ENCODE peak calls at places on chromosome 4, in ten cellular contexts. E is choroid plexus epithelial cell; H is nephron progenitor cell; I is NCI-H748 treated with DMSO at 0.1 percent for 48 hours; W is CD8-positive, alpha-beta T cell; N is T-helper 9 cell; M is foreskin keratinocyte; O is H4; S is aorta; T is HFFc6. B is an unnamed sample.

GRCh38 chr4:10619220-10619619 is 65.3 kb downstream of the CLNK start:
- DNase-seq in E (peak), H (no peak), I (peak), W (no peak), N (no peak), M (no peak), O (peak), S (no peak), T (no peak), B (peak)

GRCh38 chr4:6372649-6373525 is 99.5 kb downstream of the PPP2R2C start:
- DNase-seq in E (peak), H (no peak), I (no peak), W (no peak), N (no peak), M (no peak), O (peak), S (no peak), T (peak), B (peak)

GRCh38 chr4:86934147-86934771 is 552 bp upstream of the AFF1 start:
- DNase-seq in E (peak), H (peak), I (peak), W (no peak), N (no peak), M (no peak), O (no peak), S (no peak), T (no peak), B (peak)

GRCh38 chr4:77203380-77204197 is 46.6 kb downstream of the CCNG2 start:
- DNase-seq in E (peak), H (peak), I (peak), W (peak), N (peak), M (peak), O (peak), S (peak), T (peak), B (no peak)

GRCh38 chr4:84389406-84389805 is 109.7 kb downstream of the NKX6-1 start:
- DNase-seq in E (no peak), H (no peak), I (no peak), W (no peak), N (no peak), M (no peak), O (no peak), S (no peak), T (no peak), B (no peak)

GRCh38 chr4:55993994-55994657 is 45.4 kb downstream of the CEP135 start:
- DNase-seq in E (no peak), H (no peak), I (no peak), W (no peak), N (no peak), M (no peak), O (no peak), S (no peak), T (no peak), B (no peak)

GRCh38 chr4:148780426-148781005 is 338.3 kb upstream of the NR3C2 start:
- DNase-seq in E (no peak), H (no peak), I (no peak), W (no peak), N (no peak), M (no peak), O (peak), S (no peak), T (no peak), B (no peak)

GRCh38 chr4:56979674-56980073 is 978 bp downstream of the POLR2B start:
- DNase-seq in E (peak), H (peak), I (no peak), W (peak), N (peak), M (no peak), O (no peak), S (peak), T (no peak), B (no peak)

GRCh38 chr4:92346289-92346688 is 42.5 kb downstream of the GRID2 start:
- DNase-seq in E (no peak), H (no peak), I (no peak), W (no peak), N (no peak), M (no peak), O (no peak), S (no peak), T (no peak), B (no peak)

GRCh38 chr4:81214518-81215218 is 354 bp downstream of the PRKG2 start:
- DNase-seq in E (peak), H (peak), I (no peak), W (no peak), N (no peak), M (no peak), O (no peak), S (no peak), T (no peak), B (no peak)

GRCh38 chr4:186819357-186820086 is 95.9 kb upstream of the FAT1 start:
- DNase-seq in E (no peak), H (no peak), I (no peak), W (no peak), N (no peak), M (no peak), O (no peak), S (no peak), T (no peak), B (no peak)

GRCh38 chr4:83618431-83618830 is 82.5 kb downstream of the GPAT3 start:
- DNase-seq in E (peak), H (no peak), I (no peak), W (no peak), N (no peak), M (peak), O (peak), S (no peak), T (peak), B (no peak)

GRCh38 chr4:75036046-75036445 is 103.1 kb downstream of the PARM1 start:
- DNase-seq in E (no peak), H (no peak), I (no peak), W (no peak), N (no peak), M (no peak), O (no peak), S (no peak), T (no peak), B (no peak)

GRCh38 chr4:7960790-7961655 is 21.4 kb upstream of the AFAP1 start:
- DNase-seq in E (peak), H (no peak), I (no peak), W (no peak), N (no peak), M (peak), O (peak), S (peak), T (peak), B (no peak)

GRCh38 chr4:57168986-57169385 is 58.8 kb upstream of the IGFBP7 start:
- DNase-seq in E (no peak), H (no peak), I (no peak), W (no peak), N (no peak), M (no peak), O (no peak), S (no peak), T (no peak), B (no peak)

GRCh38 chr4:15488658-15489470 is 19.2 kb downstream of the CC2D2A start:
- DNase-seq in E (peak), H (no peak), I (no peak), W (no peak), N (no peak), M (no peak), O (peak), S (no peak), T (peak), B (no peak)

GRCh38 chr4:147590249-147590920 is 26.8 kb upstream of the TMEM184C start:
- DNase-seq in E (peak), H (peak), I (peak), W (peak), N (peak), M (no peak), O (peak), S (peak), T (peak), B (peak)

GRCh38 chr4:42628740-42629139 is 28.2 kb downstream of the ATP8A1 start:
- DNase-seq in E (no peak), H (no peak), I (no peak), W (no peak), N (no peak), M (no peak), O (no peak), S (no peak), T (no peak), B (no peak)

GRCh38 chr4:1300466-1301455 is 11.1 kb downstream of the MAEA start:
- DNase-seq in E (peak), H (no peak), I (no peak), W (no peak), N (peak), M (peak), O (no peak), S (peak), T (peak), B (no peak)

GRCh38 chr4:103060453-103061148 is 16.0 kb downstream of the SLC9B2 start:
- DNase-seq in E (no peak), H (no peak), I (no peak), W (no peak), N (no peak), M (no peak), O (no peak), S (no peak), T (no peak), B (no peak)

GRCh38 chr4:29770627-29771026 is 949.5 kb upstream of the PCDH7 start:
- DNase-seq in E (no peak), H (no peak), I (no peak), W (no peak), N (no peak), M (peak), O (no peak), S (no peak), T (no peak), B (no peak)

GRCh38 chr4:165588534-165589310 is 209.9 kb downstream of the CPE start:
- DNase-seq in E (peak), H (no peak), I (no peak), W (no peak), N (no peak), M (no peak), O (no peak), S (no peak), T (no peak), B (no peak)

GRCh38 chr4:38013461-38014366 is 53.5 kb downstream of the PTTG2 start:
- DNase-seq in E (peak), H (no peak), I (no peak), W (no peak), N (no peak), M (no peak), O (no peak), S (peak), T (peak), B (no peak)

GRCh38 chr4:22514001-22514400 is 1.9 kb downstream of the ADGRA3 start:
- DNase-seq in E (peak), H (no peak), I (no peak), W (no peak), N (no peak), M (no peak), O (peak), S (no peak), T (peak), B (no peak)

GRCh38 chr4:89290727-89291126 is 16.9 kb downstream of the GPRIN3 start:
- DNase-seq in E (peak), H (no peak), I (no peak), W (no peak), N (no peak), M (no peak), O (no peak), S (no peak), T (no peak), B (no peak)

GRCh38 chr4:42519803-42520417 is 122.6 kb downstream of the SHISA3 start:
- DNase-seq in E (peak), H (peak), I (no peak), W (peak), N (peak), M (no peak), O (peak), S (no peak), T (peak), B (peak)

GRCh38 chr4:77194366-77194765 is 37.4 kb downstream of the CCNG2 start:
- DNase-seq in E (no peak), H (no peak), I (no peak), W (no peak), N (no peak), M (no peak), O (no peak), S (no peak), T (no peak), B (no peak)

GRCh38 chr4:83677656-83678055 is 141.7 kb downstream of the GPAT3 start:
- DNase-seq in E (peak), H (no peak), I (no peak), W (no peak), N (no peak), M (no peak), O (no peak), S (no peak), T (peak), B (no peak)

GRCh38 chr4:48100248-48100647 is 33.8 kb downstream of the TXK start:
- DNase-seq in E (no peak), H (no peak), I (no peak), W (no peak), N (no peak), M (no peak), O (no peak), S (no peak), T (no peak), B (no peak)

GRCh38 chr4:7842384-7843279 is 97.0 kb downstream of the AFAP1 start:
- DNase-seq in E (peak), H (no peak), I (no peak), W (no peak), N (no peak), M (peak), O (peak), S (peak), T (peak), B (no peak)

GRCh38 chr4:88697588-88698329 is at the start of gene NAP1L5:
- DNase-seq in E (peak), H (peak), I (peak), W (peak), N (peak), M (no peak), O (no peak), S (peak), T (peak), B (no peak)

GRCh38 chr4:186249785-186250739 is 15.9 kb upstream of the F11 start:
- DNase-seq in E (peak), H (no peak), I (no peak), W (no peak), N (no peak), M (peak), O (no peak), S (no peak), T (no peak), B (no peak)

GRCh38 chr4:150591284-150591874 is 9.4 kb downstream of the MAB21L2 start:
- DNase-seq in E (peak), H (peak), I (no peak), W (no peak), N (no peak), M (no peak), O (peak), S (no peak), T (no peak), B (peak)

GRCh38 chr4:38085394-38086150 is 125.4 kb downstream of the PTTG2 start:
- DNase-seq in E (no peak), H (no peak), I (no peak), W (no peak), N (no peak), M (no peak), O (no peak), S (no peak), T (no peak), B (no peak)

GRCh38 chr4:184039963-184040383 is 134.9 kb downstream of the STOX2 start:
- DNase-seq in E (no peak), H (peak), I (no peak), W (no peak), N (no peak), M (no peak), O (no peak), S (no peak), T (no peak), B (no peak)

GRCh38 chr4:74499986-74500781 is 55.2 kb downstream of the AREG start:
- DNase-seq in E (no peak), H (no peak), I (no peak), W (no peak), N (no peak), M (no peak), O (no peak), S (no peak), T (peak), B (no peak)

GRCh38 chr4:66575024-66575696 is 904.9 kb upstream of the EPHA5 start:
- DNase-seq in E (peak), H (no peak), I (no peak), W (no peak), N (no peak), M (peak), O (peak), S (peak), T (peak), B (no peak)

GRCh38 chr4:5708171-5708828 is at the start of gene EVC2:
- DNase-seq in E (peak), H (peak), I (no peak), W (peak), N (no peak), M (peak), O (no peak), S (peak), T (no peak), B (no peak)

GRCh38 chr4:154911097-154911496 is 130.0 kb downstream of the RBM46 start:
- DNase-seq in E (peak), H (no peak), I (no peak), W (no peak), N (no peak), M (no peak), O (no peak), S (no peak), T (no peak), B (no peak)

B was measured in NCI-H2227 treated with DMSO at 0.1 percent for 48 hours.